ENCODE peak calls at places on chromosomes 7 and 10, in six cellular contexts. One of them, this sample, is unnamed. For H3K4me1, the result is how much of the 10 kb centered on the place peaks cover.

GRCh38 chr7:16668049-16668858 is 22.3 kb downstream of the BZW2 start:
- DNase-seq in cardiac muscle cell: peak
- DNase-seq in right cardiac atrium: peak
- DNase-seq in fibroblast of lung: peak
- DNase-seq in ovary: peak
- DNase-seq in aorta: peak
- DNase-seq in this sample: peak

GRCh38 chr10:93030409-93030808 is 30.2 kb upstream of the CYP26C1 start:
- DNase-seq in cardiac muscle cell: peak
- DNase-seq in right cardiac atrium: no peak
- DNase-seq in fibroblast of lung: peak
- DNase-seq in ovary: no peak
- DNase-seq in aorta: no peak
- DNase-seq in this sample: no peak

GRCh38 chr7:130909161-130909836 is 175.3 kb upstream of the KLF14 start:
- DNase-seq in cardiac muscle cell: no peak
- DNase-seq in right cardiac atrium: no peak
- DNase-seq in fibroblast of lung: no peak
- DNase-seq in ovary: peak
- DNase-seq in aorta: no peak
- DNase-seq in this sample: no peak

GRCh38 chr7:101121996-101122932 is 4.6 kb upstream of the SERPINE1 start:
- DNase-seq in cardiac muscle cell: peak
- DNase-seq in right cardiac atrium: peak
- DNase-seq in fibroblast of lung: peak
- DNase-seq in ovary: peak
- DNase-seq in aorta: peak
- DNase-seq in this sample: peak

GRCh38 chr10:930415-931325 is 835 bp downstream of the LARP4B start:
- DNase-seq in cardiac muscle cell: peak
- DNase-seq in right cardiac atrium: peak
- DNase-seq in fibroblast of lung: peak
- DNase-seq in ovary: peak
- DNase-seq in aorta: peak
- DNase-seq in this sample: peak

GRCh38 chr7:1553513-1554210 is 2.3 kb downstream of the TMEM184A start:
- DNase-seq in cardiac muscle cell: no peak
- DNase-seq in right cardiac atrium: no peak
- DNase-seq in fibroblast of lung: no peak
- DNase-seq in ovary: no peak
- DNase-seq in aorta: no peak
- DNase-seq in this sample: no peak

GRCh38 chr7:7439564-7439963 is 96.1 kb downstream of the COL28A1 start:
- DNase-seq in cardiac muscle cell: no peak
- DNase-seq in right cardiac atrium: no peak
- DNase-seq in fibroblast of lung: no peak
- DNase-seq in ovary: no peak
- DNase-seq in aorta: no peak
- DNase-seq in this sample: no peak

GRCh38 chr10:43124094-43124521 is 14.1 kb upstream of the CSGALNACT2 start:
- DNase-seq in cardiac muscle cell: no peak
- DNase-seq in right cardiac atrium: no peak
- DNase-seq in fibroblast of lung: no peak
- DNase-seq in ovary: no peak
- DNase-seq in aorta: no peak
- DNase-seq in this sample: peak

GRCh38 chr10:21742740-21743412 is 208.8 kb downstream of the MLLT10 start:
- DNase-seq in cardiac muscle cell: no peak
- DNase-seq in right cardiac atrium: no peak
- DNase-seq in fibroblast of lung: no peak
- DNase-seq in ovary: no peak
- DNase-seq in aorta: no peak
- DNase-seq in this sample: no peak

GRCh38 chr7:141646826-141647480 is 55.0 kb downstream of the DENND11 start:
- DNase-seq in cardiac muscle cell: no peak
- DNase-seq in right cardiac atrium: no peak
- DNase-seq in fibroblast of lung: peak
- DNase-seq in ovary: no peak
- DNase-seq in aorta: no peak
- DNase-seq in this sample: no peak

GRCh38 chr10:98608417-98608816 is 161.7 kb upstream of the HPS1 start:
- DNase-seq in cardiac muscle cell: peak
- DNase-seq in right cardiac atrium: no peak
- DNase-seq in fibroblast of lung: no peak
- DNase-seq in ovary: no peak
- DNase-seq in aorta: no peak
- DNase-seq in this sample: no peak
- H3K4me3 ChIP-seq in cardiac muscle cell: no peak
- H3K4me3 ChIP-seq in right cardiac atrium: no peak
- H3K4me3 ChIP-seq in fibroblast of lung: no peak
- H3K4me3 ChIP-seq in ovary: no peak
- H3K4me3 ChIP-seq in aorta: no peak
- H3K4me3 ChIP-seq in this sample: no peak

GRCh38 chr7:137992738-137993394 is 9.0 kb downstream of the CREB3L2 start:
- DNase-seq in cardiac muscle cell: peak
- DNase-seq in right cardiac atrium: peak
- DNase-seq in fibroblast of lung: peak
- DNase-seq in ovary: peak
- DNase-seq in aorta: peak
- DNase-seq in this sample: peak
- H3K4me1 ChIP-seq in cardiac muscle cell: under half
- H3K4me1 ChIP-seq in right cardiac atrium: under half
- H3K4me1 ChIP-seq in fibroblast of lung: under half
- H3K4me1 ChIP-seq in ovary: under half
- H3K4me1 ChIP-seq in aorta: under half
- H3K4me1 ChIP-seq in this sample: half or more

GRCh38 chr7:47604496-47604890 is 22.6 kb upstream of the TNS3 start:
- DNase-seq in cardiac muscle cell: no peak
- DNase-seq in right cardiac atrium: no peak
- DNase-seq in fibroblast of lung: no peak
- DNase-seq in ovary: no peak
- DNase-seq in aorta: no peak
- DNase-seq in this sample: no peak

GRCh38 chr7:47602272-47603004 is 20.5 kb upstream of the TNS3 start:
- DNase-seq in cardiac muscle cell: no peak
- DNase-seq in right cardiac atrium: no peak
- DNase-seq in fibroblast of lung: no peak
- DNase-seq in ovary: no peak
- DNase-seq in aorta: no peak
- DNase-seq in this sample: no peak

GRCh38 chr7:47600199-47601118 is 18.5 kb upstream of the TNS3 start:
- DNase-seq in cardiac muscle cell: peak
- DNase-seq in right cardiac atrium: peak
- DNase-seq in fibroblast of lung: peak
- DNase-seq in ovary: no peak
- DNase-seq in aorta: no peak
- DNase-seq in this sample: no peak

GRCh38 chr7:47601881-47602249 is 20.0 kb upstream of the TNS3 start:
- DNase-seq in cardiac muscle cell: no peak
- DNase-seq in right cardiac atrium: no peak
- DNase-seq in fibroblast of lung: no peak
- DNase-seq in ovary: no peak
- DNase-seq in aorta: no peak
- DNase-seq in this sample: no peak

GRCh38 chr7:47601119-47601880 is 19.4 kb upstream of the TNS3 start:
- DNase-seq in cardiac muscle cell: peak
- DNase-seq in right cardiac atrium: no peak
- DNase-seq in fibroblast of lung: peak
- DNase-seq in ovary: no peak
- DNase-seq in aorta: no peak
- DNase-seq in this sample: no peak
- H3K4me3 ChIP-seq in cardiac muscle cell: no peak
- H3K4me3 ChIP-seq in right cardiac atrium: no peak
- H3K4me3 ChIP-seq in fibroblast of lung: no peak
- H3K4me3 ChIP-seq in ovary: no peak
- H3K4me3 ChIP-seq in aorta: no peak
- H3K4me3 ChIP-seq in this sample: no peak

DNA sequence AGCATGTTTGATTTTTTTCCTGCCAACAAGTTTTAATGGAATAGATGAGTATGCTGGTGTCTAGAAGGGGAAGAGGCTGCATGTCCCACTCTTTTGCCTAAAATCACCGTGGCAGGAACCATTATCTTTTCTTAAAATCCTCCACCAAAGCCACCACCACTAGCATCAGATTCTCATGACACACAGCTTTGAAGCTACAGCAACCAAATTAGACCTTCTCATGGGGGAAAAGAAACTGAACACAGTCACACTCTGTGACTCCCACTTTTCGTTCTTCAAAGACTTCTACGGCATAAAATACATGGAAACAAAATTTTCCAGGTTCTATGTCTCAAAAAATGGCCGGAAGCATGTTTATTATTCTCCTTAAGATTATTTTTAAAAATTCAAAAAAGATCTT is 81.8 kb downstream of the SGMS1 start:
- DNase-seq in cardiac muscle cell: no peak
- DNase-seq in right cardiac atrium: no peak
- DNase-seq in fibroblast of lung: no peak
- DNase-seq in ovary: no peak
- DNase-seq in aorta: no peak
- DNase-seq in this sample: no peak
- H3K4me1 ChIP-seq in cardiac muscle cell: under half
- H3K4me1 ChIP-seq in right cardiac atrium: under half
- H3K4me1 ChIP-seq in fibroblast of lung: under half
- H3K4me1 ChIP-seq in ovary: under half
- H3K4me1 ChIP-seq in aorta: under half
- H3K4me1 ChIP-seq in this sample: under half

DNA sequence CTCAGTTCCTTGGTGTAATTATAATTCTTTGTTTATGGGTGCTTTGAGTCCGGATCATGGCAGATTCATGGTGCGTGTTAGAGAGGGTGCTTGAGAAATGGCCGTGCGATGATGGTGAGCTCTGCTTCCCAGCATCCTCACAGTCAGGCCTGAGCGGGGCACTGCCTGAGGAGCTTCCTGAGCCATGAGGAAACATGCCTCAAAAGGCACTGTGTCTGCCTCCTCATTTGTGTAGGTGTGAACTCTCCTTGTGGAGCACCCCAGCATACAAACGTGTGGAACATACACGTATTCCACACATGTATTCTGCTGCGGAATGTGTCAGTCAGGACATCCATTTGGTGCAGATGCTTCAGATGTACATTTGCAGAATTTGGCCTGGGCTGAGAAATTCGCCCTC is 205.4 kb downstream of the CELF2 start:
- DNase-seq in cardiac muscle cell: no peak
- DNase-seq in right cardiac atrium: no peak
- DNase-seq in fibroblast of lung: no peak
- DNase-seq in ovary: no peak
- DNase-seq in aorta: no peak
- DNase-seq in this sample: no peak
- H3K4me3 ChIP-seq in cardiac muscle cell: no peak
- H3K4me3 ChIP-seq in right cardiac atrium: no peak
- H3K4me3 ChIP-seq in fibroblast of lung: no peak
- H3K4me3 ChIP-seq in ovary: no peak
- H3K4me3 ChIP-seq in aorta: no peak
- H3K4me3 ChIP-seq in this sample: no peak

GRCh38 chr10:132207536-132208488 is 21.1 kb downstream of the DPYSL4 start:
- DNase-seq in cardiac muscle cell: no peak
- DNase-seq in right cardiac atrium: peak
- DNase-seq in fibroblast of lung: no peak
- DNase-seq in ovary: peak
- DNase-seq in aorta: no peak
- DNase-seq in this sample: no peak

GRCh38 chr10:132206806-132207535 is 20.2 kb downstream of the DPYSL4 start:
- DNase-seq in cardiac muscle cell: no peak
- DNase-seq in right cardiac atrium: peak
- DNase-seq in fibroblast of lung: no peak
- DNase-seq in ovary: peak
- DNase-seq in aorta: no peak
- DNase-seq in this sample: no peak

GRCh38 chr10:132209130-132209529 is 22.4 kb downstream of the DPYSL4 start:
- DNase-seq in cardiac muscle cell: no peak
- DNase-seq in right cardiac atrium: no peak
- DNase-seq in fibroblast of lung: peak
- DNase-seq in ovary: no peak
- DNase-seq in aorta: no peak
- DNase-seq in this sample: no peak

GRCh38 chr10:132209978-132210530 is 23.3 kb downstream of the DPYSL4 start:
- DNase-seq in cardiac muscle cell: no peak
- DNase-seq in right cardiac atrium: no peak
- DNase-seq in fibroblast of lung: no peak
- DNase-seq in ovary: no peak
- DNase-seq in aorta: no peak
- DNase-seq in this sample: no peak

DNA sequence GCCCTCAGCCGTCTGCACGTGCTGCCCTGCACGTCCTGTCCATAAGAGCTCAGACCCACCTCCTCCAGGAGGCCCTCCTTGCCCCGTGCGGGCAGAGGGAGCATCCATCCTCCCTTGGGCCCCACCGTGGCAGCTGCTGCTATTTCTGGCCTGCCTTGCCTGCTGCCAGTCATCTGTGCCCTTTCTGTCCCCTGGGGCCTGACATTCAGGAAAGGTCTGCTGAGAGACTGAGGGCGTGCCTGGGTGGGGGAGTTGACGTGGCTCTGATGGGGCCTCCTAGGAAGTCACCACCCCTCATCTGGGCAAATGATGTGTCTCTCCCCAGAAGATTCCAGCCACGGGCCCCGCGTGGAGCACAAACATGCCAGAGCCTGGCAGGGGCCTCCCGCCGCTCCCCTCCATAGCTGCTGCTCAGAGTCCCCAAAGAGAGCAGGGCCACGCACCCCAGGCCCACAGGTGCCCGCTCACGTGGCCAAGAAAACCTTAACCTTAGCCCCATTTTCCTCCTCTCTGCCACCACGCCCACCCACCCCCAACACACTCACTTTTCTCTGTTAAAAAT is 21.8 kb downstream of the DPYSL4 start:
- DNase-seq in cardiac muscle cell: no peak
- DNase-seq in right cardiac atrium: peak
- DNase-seq in fibroblast of lung: no peak
- DNase-seq in ovary: peak
- DNase-seq in aorta: no peak
- DNase-seq in this sample: no peak
- H3K4me1 ChIP-seq in cardiac muscle cell: under half
- H3K4me1 ChIP-seq in right cardiac atrium: under half
- H3K4me1 ChIP-seq in fibroblast of lung: under half
- H3K4me1 ChIP-seq in ovary: under half
- H3K4me1 ChIP-seq in aorta: under half
- H3K4me1 ChIP-seq in this sample: under half

DNA sequence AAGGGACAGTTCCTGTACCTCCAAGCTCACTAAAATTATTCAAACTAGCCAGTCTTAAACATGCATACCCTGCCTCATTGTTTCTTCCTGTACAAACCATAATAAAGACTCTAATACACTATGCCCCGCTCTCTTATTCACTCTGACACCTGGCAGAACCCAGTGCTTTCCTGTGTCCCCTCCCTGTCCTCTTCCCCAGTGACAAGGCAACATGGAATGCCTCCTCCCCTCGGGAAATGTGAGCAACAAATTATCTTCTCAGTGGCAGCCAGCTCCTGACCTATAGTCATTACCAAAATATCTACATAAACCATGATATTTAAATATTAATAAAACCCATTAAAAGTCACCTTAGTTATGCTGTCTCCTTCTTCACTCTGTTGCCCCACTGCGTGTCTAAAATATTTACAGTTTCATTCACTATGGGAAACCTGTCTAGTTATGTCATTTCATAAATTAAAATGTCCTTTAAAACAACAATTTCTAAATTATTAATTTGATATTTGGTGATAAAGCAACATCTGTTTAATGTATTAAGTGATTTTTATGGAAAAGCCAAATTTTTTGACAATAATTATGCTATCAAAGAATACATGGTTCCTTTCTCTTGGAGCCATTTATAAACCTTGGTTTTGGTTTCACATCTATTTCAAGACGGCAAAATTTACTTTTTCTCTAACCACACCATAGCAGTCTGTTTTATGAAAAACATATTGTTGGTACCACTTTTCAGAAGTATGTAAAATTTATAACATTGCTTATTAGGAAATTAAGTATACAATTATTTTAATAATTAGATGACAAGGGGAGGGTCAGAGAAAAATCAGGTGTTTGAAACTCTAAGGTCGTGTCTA is 1355.2 kb downstream of the XPNPEP1 start:
- DNase-seq in cardiac muscle cell: no peak
- DNase-seq in right cardiac atrium: no peak
- DNase-seq in fibroblast of lung: no peak
- DNase-seq in ovary: no peak
- DNase-seq in aorta: no peak
- DNase-seq in this sample: no peak
- H3K4me3 ChIP-seq in cardiac muscle cell: no peak
- H3K4me3 ChIP-seq in right cardiac atrium: no peak
- H3K4me3 ChIP-seq in fibroblast of lung: no peak
- H3K4me3 ChIP-seq in ovary: no peak
- H3K4me3 ChIP-seq in aorta: no peak
- H3K4me3 ChIP-seq in this sample: no peak